ENCODE peak calls at places on chromosome 7, in ten cellular contexts. O is WERI-Rb-1, E is HepG2, A is thoracic aorta, Z is IMR-90, H is MM.1S, C is choroid plexus epithelial cell, T is spleen, B is H1, S is hepatocyte. I is an unnamed sample.

GRCh38 chr7:120273476-120273975 is 551 bp downstream of the KCND2 start:
- DNase-seq in B (peak), T (no peak), H (peak), S (peak), O (peak), A (no peak), C (peak), Z (no peak), E (peak), I (peak)

GRCh38 chr7:158650821-158651225 is 53.8 kb downstream of the NCAPG2 start:
- DNase-seq in O (no peak), E (no peak), Z (peak), H (no peak), S (no peak), B (no peak), A (no peak), C (peak), T (no peak), I (peak)

GRCh38 chr7:43058271-43059066 is 54.0 kb upstream of the HECW1 start:
- DNase-seq in S (no peak), O (no peak), H (peak), C (no peak), T (no peak), B (no peak), Z (no peak), E (no peak), A (no peak), I (no peak)

GRCh38 chr7:120332433-120332832 is 59.5 kb downstream of the KCND2 start:
- DNase-seq in T (no peak), C (no peak), O (no peak), B (no peak), E (no peak), S (no peak), H (no peak), A (no peak), Z (no peak), I (no peak)

GRCh38 chr7:26374665-26375373 is 83.2 kb downstream of the SNX10 start:
- DNase-seq in O (no peak), H (no peak), C (no peak), A (no peak), B (no peak), Z (no peak), S (no peak), T (no peak), E (no peak), I (no peak)

GRCh38 chr7:29193316-29194205 is 1.0 kb upstream of the CHN2 start:
- DNase-seq in H (no peak), T (no peak), O (no peak), E (no peak), B (no peak), A (no peak), Z (no peak), C (no peak), S (peak), I (no peak)

GRCh38 chr7:5351508-5352265 is 68.9 kb downstream of the SLC29A4 start:
- DNase-seq in O (no peak), A (no peak), C (no peak), T (no peak), Z (peak), E (no peak), B (no peak), S (no peak), H (no peak), I (peak)

GRCh38 chr7:139915864-139916716 is 87.0 kb downstream of the TBXAS1 start:
- DNase-seq in S (peak), O (no peak), H (peak), C (peak), T (no peak), Z (peak), A (peak), E (no peak), B (no peak), I (peak)

GRCh38 chr7:2417981-2418481 is 14.6 kb downstream of the CHST12 start:
- DNase-seq in T (no peak), O (no peak), Z (peak), C (peak), B (no peak), H (no peak), A (no peak), E (no peak), S (no peak), I (peak)

GRCh38 chr7:47792521-47793121 is 155.6 kb downstream of the PKD1L1 start:
- DNase-seq in B (no peak), C (peak), Z (no peak), S (no peak), A (no peak), H (no peak), T (no peak), E (no peak), O (peak), I (peak)

GRCh38 chr7:131189488-131189887 is 138.2 kb upstream of the MKLN1 start:
- DNase-seq in T (no peak), H (no peak), E (no peak), B (no peak), Z (no peak), S (no peak), A (no peak), C (no peak), O (no peak), I (no peak)

GRCh38 chr7:156207306-156207705 is 395.0 kb upstream of the SHH start:
- DNase-seq in Z (no peak), O (no peak), T (no peak), B (no peak), E (no peak), H (no peak), S (no peak), C (no peak), A (no peak), I (no peak)

GRCh38 chr7:106022193-106022821 is 59.2 kb downstream of the CDHR3 start:
- DNase-seq in T (peak), O (no peak), B (no peak), A (no peak), S (no peak), Z (no peak), H (peak), E (no peak), C (peak), I (no peak)

GRCh38 chr7:146956853-146957252 is 840.3 kb downstream of the CNTNAP2 start:
- DNase-seq in B (no peak), O (no peak), A (no peak), E (no peak), H (no peak), C (no peak), T (no peak), Z (no peak), S (no peak), I (peak)

GRCh38 chr7:33091111-33091531 is 18.1 kb downstream of the RP9 start:
- DNase-seq in C (no peak), Z (peak), B (no peak), A (no peak), E (no peak), T (no peak), H (no peak), O (no peak), S (no peak), I (peak)

GRCh38 chr7:135773451-135773850 is 24.8 kb upstream of the FAM180A start:
- DNase-seq in H (no peak), B (no peak), C (no peak), S (peak), A (no peak), T (no peak), E (no peak), Z (peak), O (no peak), I (no peak)

GRCh38 chr7:70574970-70575799 is 556.8 kb upstream of the GALNT17 start:
- DNase-seq in C (no peak), H (no peak), S (peak), Z (no peak), A (no peak), O (peak), T (no peak), E (no peak), B (no peak), I (no peak)

GRCh38 chr7:101539784-101540183 is 89.3 kb downstream of the MYL10 start:
- DNase-seq in T (no peak), E (no peak), Z (no peak), H (no peak), B (no peak), A (no peak), O (no peak), C (no peak), S (no peak), I (no peak)

GRCh38 chr7:147411011-147411614 is 1179.5 kb upstream of the C7orf33 start:
- DNase-seq in T (no peak), S (no peak), E (no peak), B (no peak), A (no peak), Z (no peak), O (no peak), H (no peak), C (no peak), I (no peak)

GRCh38 chr7:28688651-28689050 is 269.5 kb downstream of the TRIL start:
- DNase-seq in E (no peak), H (no peak), O (no peak), C (peak), Z (peak), T (no peak), S (no peak), B (no peak), A (no peak), I (peak)

GRCh38 chr7:140509789-140510188 is 30.5 kb upstream of the MKRN1 start:
- DNase-seq in S (no peak), O (no peak), T (no peak), C (no peak), E (no peak), A (no peak), Z (no peak), B (no peak), H (no peak), I (no peak)

GRCh38 chr7:127332884-127333283 is 59.6 kb downstream of the ZNF800 start:
- DNase-seq in S (no peak), O (no peak), B (no peak), Z (no peak), A (no peak), C (no peak), H (no peak), E (no peak), T (no peak), I (no peak)

GRCh38 chr7:952548-953441 is 1.7 kb downstream of the ADAP1 start:
- DNase-seq in C (no peak), H (no peak), A (no peak), T (no peak), S (no peak), O (no peak), Z (no peak), E (no peak), B (no peak), I (no peak)
- H3K4me3 ChIP-seq in C (no peak), H (no peak), A (peak), T (peak), S (peak), O (no peak), Z (no peak), E (peak), B (no peak), I (no peak)

DNA sequence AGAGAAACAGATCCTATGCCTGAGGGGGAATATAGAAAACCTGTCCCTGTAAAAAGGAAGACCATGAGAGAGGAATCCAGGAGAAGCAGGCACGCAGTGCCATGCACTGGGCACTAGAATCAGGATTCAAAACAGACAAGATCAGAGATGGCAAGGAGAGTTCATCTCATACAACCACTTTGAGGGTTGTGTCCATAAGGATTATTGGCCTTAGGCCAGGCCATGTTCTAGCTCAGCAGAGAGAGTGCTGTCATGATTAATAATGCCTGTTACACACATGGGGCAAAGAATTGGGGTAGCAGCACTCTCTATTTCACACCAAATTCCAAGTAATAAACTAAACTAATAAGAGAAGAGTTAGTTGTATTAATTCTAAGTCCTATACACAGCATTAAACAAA is 29.1 kb downstream of the EZH2 start:
- DNase-seq in T (no peak), S (no peak), H (no peak), B (no peak), C (no peak), E (no peak), A (no peak), O (no peak), Z (no peak), I (peak)
- TF ChIP-seq CTCF in T (no peak), S (no peak), H (no peak), B (no peak), C (no peak), E (no peak), A (no peak), O (no peak), Z (no peak), I (no peak)

GRCh38 chr7:128869138-128869943 is 6.7 kb downstream of the ATP6V1F start:
- DNase-seq in Z (peak), O (peak), E (no peak), H (peak), T (peak), B (peak), A (no peak), C (peak), S (peak), I (peak)
- H3K4me3 ChIP-seq in Z (peak), O (peak), E (peak), H (peak), T (peak), B (peak), A (peak), C (peak), S (peak), I (peak)

DNA sequence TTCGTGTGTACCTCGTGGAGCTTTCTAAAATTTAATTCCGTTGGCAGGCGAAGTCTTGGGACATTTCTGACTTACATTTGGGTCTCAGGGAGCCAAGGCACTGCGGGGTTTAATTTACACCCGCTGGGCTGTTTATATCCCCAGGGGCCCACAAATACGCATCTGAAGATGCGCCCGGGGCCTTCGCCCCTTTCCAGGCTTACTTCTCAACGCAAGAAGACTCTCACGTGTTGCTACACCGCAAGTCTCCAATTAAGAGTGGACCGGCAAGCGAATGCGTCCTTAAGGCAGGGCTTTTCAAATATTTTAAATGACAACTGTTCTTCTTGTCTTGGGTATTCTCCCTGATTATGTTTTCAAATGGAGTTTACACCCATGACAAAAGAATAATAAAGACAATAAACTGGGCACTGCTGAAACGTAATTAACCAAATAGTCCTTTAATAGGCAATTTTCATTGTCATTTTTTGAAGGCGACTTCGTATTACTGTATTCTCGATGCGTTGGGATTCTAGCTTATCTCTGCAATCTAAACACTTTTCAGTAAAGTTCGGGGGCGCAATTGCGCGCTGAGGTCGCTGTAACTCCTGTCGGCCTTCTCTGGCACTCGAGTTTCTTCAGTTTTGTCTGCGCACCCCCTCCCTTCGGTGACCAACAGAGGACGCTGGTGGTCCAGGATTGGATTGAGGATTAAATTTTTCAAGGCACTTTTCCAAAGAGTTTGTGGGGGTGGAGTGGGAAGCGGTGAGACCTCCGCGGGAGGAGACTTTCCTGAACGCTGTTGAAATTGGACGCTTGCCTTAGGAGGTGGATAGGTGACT is 837 bp upstream of the IGFBP3 start:
- DNase-seq in T (no peak), C (peak), H (peak), Z (peak), S (peak), O (peak), B (peak), E (peak), A (no peak), I (peak)
- TF ChIP-seq CTCF in T (peak), C (peak), H (peak), Z (peak), S (peak), O (peak), B (peak), E (peak), A (peak), I (peak)

GRCh38 chr7:151918444-151918843 is 37.8 kb upstream of the GALNTL5 start:
- DNase-seq in C (no peak), T (peak), H (no peak), Z (no peak), A (no peak), S (no peak), B (no peak), O (no peak), E (no peak), I (no peak)
- H3K4me3 ChIP-seq in C (no peak), T (no peak), H (no peak), Z (no peak), A (no peak), S (no peak), B (no peak), O (no peak), E (no peak), I (no peak)

DNA sequence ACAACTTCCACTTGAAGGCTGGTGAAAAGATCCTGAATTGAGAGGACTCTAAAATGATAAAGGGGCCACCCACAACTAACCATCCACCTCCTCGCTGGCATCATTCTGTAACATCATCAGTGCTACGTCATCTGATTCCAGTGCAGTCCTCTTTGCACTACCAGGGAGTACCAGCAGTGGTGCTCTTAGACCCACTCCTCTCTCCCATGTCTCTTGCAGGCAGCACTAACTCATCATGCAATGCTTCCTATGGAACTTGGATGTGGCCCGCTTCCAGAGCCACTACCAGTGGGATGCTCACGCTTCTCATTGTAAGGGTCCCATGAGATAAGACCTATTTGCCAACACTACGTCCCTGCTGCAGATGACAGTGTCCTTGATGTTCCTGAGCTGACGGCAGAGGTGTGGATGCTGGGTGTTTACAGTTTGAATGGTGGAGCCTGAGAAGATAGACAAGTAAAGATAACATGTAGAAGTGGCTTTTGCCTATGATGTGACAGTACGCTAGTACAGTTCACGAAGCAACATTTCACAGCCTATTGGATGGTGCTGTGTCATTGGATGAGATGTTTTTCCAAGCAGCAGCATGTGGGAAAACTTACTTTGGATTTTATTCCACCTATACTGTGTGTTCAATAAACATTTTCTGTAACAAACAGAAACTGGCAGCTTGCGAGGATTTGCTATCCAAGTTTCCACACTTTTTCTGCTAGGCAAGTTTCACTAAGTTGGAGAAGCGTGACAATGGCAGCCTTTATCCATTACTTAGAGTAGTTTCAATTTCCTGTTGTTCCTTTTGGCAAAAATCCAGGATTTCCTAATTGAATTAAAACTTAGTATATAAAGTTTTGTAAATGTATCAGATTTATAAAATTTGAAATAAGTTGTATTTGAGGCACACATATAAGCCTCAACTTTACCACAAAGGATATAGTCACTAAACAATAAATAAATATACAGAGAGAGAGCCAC is 35.9 kb upstream of the COBL start:
- DNase-seq in A (no peak), T (no peak), S (no peak), H (no peak), Z (no peak), C (no peak), B (no peak), O (no peak), E (no peak), I (no peak)
- TF ChIP-seq CTCF in A (no peak), T (no peak), S (no peak), H (no peak), Z (no peak), C (no peak), B (no peak), O (peak), E (peak), I (no peak)

GRCh38 chr7:94400022-94400421 is 5.3 kb downstream of the COL1A2 start:
- DNase-seq in A (no peak), Z (no peak), T (no peak), H (no peak), B (no peak), E (no peak), O (no peak), C (peak), S (no peak), I (peak)

GRCh38 chr7:94403546-94403945 is 8.9 kb downstream of the COL1A2 start:
- DNase-seq in A (no peak), Z (no peak), B (no peak), O (no peak), S (no peak), E (no peak), H (no peak), C (peak), T (no peak), I (peak)

GRCh38 chr7:94401411-94401810 is 6.7 kb downstream of the COL1A2 start:
- DNase-seq in C (peak), A (no peak), H (no peak), E (no peak), Z (no peak), S (no peak), O (no peak), B (no peak), T (no peak), I (peak)

GRCh38 chr7:94397721-94398120 is 3.0 kb downstream of the COL1A2 start:
- DNase-seq in C (peak), B (no peak), S (no peak), Z (no peak), A (no peak), T (no peak), E (no peak), H (no peak), O (no peak), I (peak)

GRCh38 chr7:94400643-94401042 is 5.9 kb downstream of the COL1A2 start:
- DNase-seq in E (no peak), A (no peak), T (no peak), C (peak), O (no peak), Z (no peak), S (no peak), B (no peak), H (no peak), I (peak)
- H3K4me3 ChIP-seq in E (no peak), A (peak), T (no peak), C (peak), O (no peak), Z (peak), S (peak), B (no peak), H (no peak), I (peak)

DNA sequence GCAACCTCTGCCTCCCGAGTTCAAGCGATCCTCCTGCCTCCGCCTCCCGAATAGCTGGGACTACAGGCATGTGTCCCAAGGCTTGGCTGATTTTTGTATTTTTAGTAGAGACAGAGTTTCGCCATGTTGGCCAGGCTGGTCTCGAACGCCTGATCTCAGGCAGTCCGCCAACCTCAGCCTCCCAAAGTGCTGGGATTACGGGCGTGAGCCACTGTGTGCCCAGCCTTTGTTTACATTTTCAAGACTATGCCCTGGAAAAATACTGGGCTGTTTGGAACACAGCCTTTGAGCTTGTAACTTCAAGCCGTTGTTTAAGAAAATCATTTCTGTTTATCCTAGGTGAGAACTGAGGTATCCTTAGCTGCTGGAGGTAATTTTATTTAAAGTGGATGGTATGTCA is 1.9 kb downstream of the ZKSCAN1 start:
- DNase-seq in H (no peak), T (no peak), O (no peak), B (no peak), Z (no peak), A (no peak), S (peak), E (peak), C (no peak), I (no peak)
- TF ChIP-seq CTCF in H (no peak), T (no peak), O (no peak), B (no peak), Z (no peak), A (no peak), S (no peak), E (no peak), C (no peak), I (no peak)

I was measured in fibroblast of mammary gland.